ENCODE peak calls at places on chromosomes 2 and 18, in six cellular contexts. One of them, this sample, is unnamed.

GRCh38 chr2:54525321-54525720 is 69.2 kb downstream of the SPTBN1 start:
- DNase-seq in tibial artery: no peak
- DNase-seq in iris pigment epithelial cell: no peak
- DNase-seq in stimulated activated CD4-positive, alpha-beta T cell treated with anti-CD3 and anti-CD28 coated beads, TNF-alpha, amount 100 ng/mL, for 24 hours: no peak
- DNase-seq in Kasumi-1: no peak
- DNase-seq in GM23338: no peak
- DNase-seq in this sample: no peak

GRCh38 chr2:26770986-26771586 is 7.0 kb downstream of the SLC35F6 start:
- DNase-seq in iris pigment epithelial cell: peak; percentile 89
- DNase-seq in stimulated activated CD4-positive, alpha-beta T cell treated with anti-CD3 and anti-CD28 coated beads, TNF-alpha, amount 100 ng/mL, for 24 hours: peak; percentile 32
- DNase-seq in GM23338: peak; percentile 70
- DNase-seq in tibial artery: peak; percentile 92
- DNase-seq in Kasumi-1: no peak
- DNase-seq in this sample: peak; percentile 33

GRCh38 chr2:127423476-127423840 is 5.2 kb downstream of the PROC start:
- DNase-seq in stimulated activated CD4-positive, alpha-beta T cell treated with anti-CD3 and anti-CD28 coated beads, TNF-alpha, amount 100 ng/mL, for 24 hours: no peak
- DNase-seq in tibial artery: no peak
- DNase-seq in iris pigment epithelial cell: no peak
- DNase-seq in GM23338: peak; percentile 53
- DNase-seq in Kasumi-1: no peak
- DNase-seq in this sample: no peak

GRCh38 chr2:241432824-241433448 is 75.4 kb downstream of the STK25 start:
- DNase-seq in tibial artery: no peak
- DNase-seq in Kasumi-1: no peak
- DNase-seq in stimulated activated CD4-positive, alpha-beta T cell treated with anti-CD3 and anti-CD28 coated beads, TNF-alpha, amount 100 ng/mL, for 24 hours: no peak
- DNase-seq in GM23338: no peak
- DNase-seq in iris pigment epithelial cell: no peak
- DNase-seq in this sample: no peak

GRCh38 chr2:45946023-45946422 is 294.5 kb downstream of the PRKCE start:
- DNase-seq in GM23338: no peak
- DNase-seq in stimulated activated CD4-positive, alpha-beta T cell treated with anti-CD3 and anti-CD28 coated beads, TNF-alpha, amount 100 ng/mL, for 24 hours: no peak
- DNase-seq in tibial artery: no peak
- DNase-seq in Kasumi-1: no peak
- DNase-seq in iris pigment epithelial cell: peak; percentile 87
- DNase-seq in this sample: no peak

GRCh38 chr2:234741976-234742375 is 209.8 kb upstream of the SH3BP4 start:
- DNase-seq in tibial artery: no peak
- DNase-seq in iris pigment epithelial cell: peak; percentile 52
- DNase-seq in Kasumi-1: no peak
- DNase-seq in stimulated activated CD4-positive, alpha-beta T cell treated with anti-CD3 and anti-CD28 coated beads, TNF-alpha, amount 100 ng/mL, for 24 hours: no peak
- DNase-seq in GM23338: no peak
- DNase-seq in this sample: no peak

GRCh38 chr2:231780123-231780908 is 766 bp downstream of the PDE6D start:
- DNase-seq in Kasumi-1: no peak
- DNase-seq in tibial artery: no peak
- DNase-seq in stimulated activated CD4-positive, alpha-beta T cell treated with anti-CD3 and anti-CD28 coated beads, TNF-alpha, amount 100 ng/mL, for 24 hours: no peak
- DNase-seq in iris pigment epithelial cell: peak; percentile 42
- DNase-seq in GM23338: peak; percentile 71
- DNase-seq in this sample: peak; percentile 49

GRCh38 chr18:5628512-5629255 is 84.9 kb upstream of the EPB41L3 start:
- DNase-seq in GM23338: peak; percentile 63
- DNase-seq in tibial artery: peak; percentile 71
- DNase-seq in Kasumi-1: no peak
- DNase-seq in stimulated activated CD4-positive, alpha-beta T cell treated with anti-CD3 and anti-CD28 coated beads, TNF-alpha, amount 100 ng/mL, for 24 hours: no peak
- DNase-seq in iris pigment epithelial cell: peak; percentile 16
- DNase-seq in this sample: peak; percentile 38

GRCh38 chr18:8238507-8238906 is 370.7 kb upstream of the RAB12 start:
- DNase-seq in GM23338: no peak
- DNase-seq in tibial artery: no peak
- DNase-seq in iris pigment epithelial cell: peak; percentile 30
- DNase-seq in stimulated activated CD4-positive, alpha-beta T cell treated with anti-CD3 and anti-CD28 coated beads, TNF-alpha, amount 100 ng/mL, for 24 hours: no peak
- DNase-seq in Kasumi-1: no peak
- DNase-seq in this sample: no peak

This sample was measured in endothelial cell.